ENCODE peak calls at places on chromosomes 3 and 15, in nine cellular contexts. E is fibroblast of pulmonary artery, X is fibroblast of lung, G is fibroblast of mammary gland, Q is cardiac fibroblast, T is cardiac muscle cell, L is thyroid gland, C is mucosa of descending colon, I is MM.1S. N is an unnamed sample.

GRCh38 chr3:114902691-114903101 is 244.4 kb downstream of the ZBTB20 start:
- DNase-seq in G (no peak), I (no peak), T (peak), C (no peak), L (peak), X (no peak), Q (no peak), E (no peak), N (no peak)

GRCh38 chr15:75089781-75090734 is 66.7 kb downstream of the PPCDC start:
- DNase-seq in I (no peak), E (peak), T (no peak), L (peak), X (no peak), Q (peak), G (no peak), C (no peak), N (no peak)

GRCh38 chr15:83284563-83285283 is at the start of gene BNC1:
- DNase-seq in L (no peak), X (no peak), Q (no peak), I (no peak), G (no peak), E (peak), C (no peak), T (peak), N (no peak)

GRCh38 chr15:93050648-93051047 is 38.4 kb downstream of the RGMA start:
- DNase-seq in T (no peak), Q (no peak), X (no peak), L (no peak), E (no peak), I (no peak), C (no peak), G (no peak), N (no peak)

GRCh38 chr3:3615533-3615932 is 183.7 kb upstream of the LRRN1 start:
- DNase-seq in T (no peak), X (no peak), Q (no peak), I (no peak), L (no peak), C (no peak), E (no peak), G (no peak), N (no peak)

GRCh38 chr3:156772588-156773206 is 53.5 kb upstream of the LEKR1 start:
- DNase-seq in G (peak), X (no peak), I (no peak), E (peak), L (peak), Q (peak), C (no peak), T (peak), N (no peak)

GRCh38 chr3:146968204-146968651 is 363.1 kb upstream of the PLSCR5 start:
- DNase-seq in E (peak), T (no peak), X (peak), C (no peak), I (no peak), Q (peak), G (peak), L (no peak), N (no peak)

GRCh38 chr15:66707310-66708160 is 5.5 kb downstream of the SMAD6 start:
- DNase-seq in G (peak), C (peak), X (peak), L (peak), T (peak), I (no peak), E (peak), Q (no peak), N (peak)

GRCh38 chr3:66413151-66413751 is 87.6 kb downstream of the LRIG1 start:
- DNase-seq in X (peak), I (no peak), T (no peak), C (no peak), L (no peak), E (peak), G (peak), Q (peak), N (no peak)

GRCh38 chr3:140470962-140471361 is 206.9 kb upstream of the TRIM42 start:
- DNase-seq in I (no peak), X (no peak), G (peak), L (no peak), Q (peak), C (no peak), T (no peak), E (no peak), N (no peak)

GRCh38 chr15:33649217-33649933 is 318.9 kb upstream of the CHRM5 start:
- DNase-seq in T (no peak), I (no peak), G (no peak), E (no peak), L (no peak), C (no peak), X (no peak), Q (no peak), N (no peak)

GRCh38 chr15:66723826-66724731 is 22.0 kb downstream of the SMAD6 start:
- DNase-seq in I (no peak), G (peak), L (no peak), Q (no peak), C (no peak), E (no peak), X (peak), T (no peak), N (no peak)

GRCh38 chr15:68518785-68519430 is 59.9 kb upstream of the CORO2B start:
- DNase-seq in G (no peak), L (no peak), X (no peak), E (no peak), Q (no peak), C (no peak), I (no peak), T (no peak), N (no peak)

GRCh38 chr15:58179741-58180381 is 41.7 kb downstream of the AQP9 start:
- DNase-seq in C (no peak), Q (peak), G (peak), L (no peak), E (peak), X (no peak), T (no peak), I (no peak), N (no peak)

GRCh38 chr3:60365360-60365759 is 885.9 kb downstream of the FHIT start:
- DNase-seq in E (peak), X (peak), L (no peak), C (no peak), I (no peak), T (no peak), Q (peak), G (peak), N (no peak)

GRCh38 chr15:84400017-84400740 is 164.6 kb downstream of the GOLGA6L4 start:
- DNase-seq in Q (no peak), X (no peak), G (no peak), L (no peak), I (no peak), C (no peak), E (no peak), T (no peak), N (no peak)

GRCh38 chr3:160451602-160452001 is 2.0 kb upstream of the TRIM59 start:
- DNase-seq in E (no peak), X (no peak), G (no peak), C (no peak), I (no peak), Q (peak), L (no peak), T (no peak), N (no peak)

GRCh38 chr3:14118400-14119165 is 6.1 kb downstream of the CHCHD4 start:
- DNase-seq in G (peak), X (peak), C (no peak), I (no peak), Q (peak), L (no peak), E (peak), T (no peak), N (no peak)

GRCh38 chr15:76312540-76313174 is 1.4 kb upstream of the ETFA start:
- DNase-seq in X (no peak), T (no peak), Q (peak), G (peak), L (no peak), E (peak), I (no peak), C (peak), N (no peak)

GRCh38 chr15:95930659-95931375 is 399.7 kb upstream of the NR2F2 start:
- DNase-seq in X (no peak), Q (no peak), C (no peak), G (no peak), T (no peak), L (no peak), I (no peak), E (no peak), N (peak)

GRCh38 chr15:25780479-25781255 is 82.5 kb downstream of the ATP10A start:
- DNase-seq in I (no peak), L (no peak), C (no peak), T (no peak), G (no peak), E (no peak), X (no peak), Q (no peak), N (no peak)

DNA sequence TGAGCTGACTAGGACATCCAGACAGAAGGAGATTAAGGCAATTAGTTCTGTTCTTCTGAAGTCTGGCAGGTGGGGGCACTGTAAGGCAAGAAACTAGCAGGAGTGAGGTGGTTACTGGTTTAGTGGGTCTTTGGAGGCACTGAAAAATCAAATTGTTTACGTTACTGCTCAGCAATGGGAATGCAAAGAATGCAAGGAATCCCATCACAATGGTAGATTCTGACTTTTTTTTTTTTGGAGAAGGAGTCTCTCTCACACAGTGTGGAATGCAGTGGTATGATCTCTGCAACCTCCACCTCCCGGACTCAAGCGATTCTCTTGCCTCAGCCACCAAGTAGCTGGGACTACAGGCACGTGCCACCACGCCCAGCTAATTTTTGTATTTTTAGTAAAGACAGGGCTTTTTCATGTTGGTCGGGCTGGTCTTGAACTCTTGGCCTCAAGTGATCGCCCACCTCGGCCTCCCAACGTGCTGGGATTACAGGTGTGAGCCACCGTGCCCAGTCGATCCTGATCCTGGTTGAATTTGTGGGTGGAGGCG is 16.4 kb downstream of the FAM107A start:
- DNase-seq in G (peak), E (peak), C (no peak), X (peak), L (peak), T (peak), Q (peak), I (no peak), N (peak)
- TF ChIP-seq CTCF in G (peak), E (peak), C (no peak), X (peak), L (peak), T (peak), Q (peak), I (no peak), N (peak)

GRCh38 chr3:148090156-148090555 is 607.5 kb upstream of the AGTR1 start:
- DNase-seq in Q (no peak), L (no peak), G (no peak), C (no peak), X (no peak), E (no peak), I (no peak), T (no peak), N (no peak)

GRCh38 chr3:148087601-148088371 is 609.9 kb upstream of the AGTR1 start:
- DNase-seq in C (no peak), T (no peak), L (no peak), Q (no peak), X (no peak), G (no peak), I (no peak), E (no peak), N (no peak)

GRCh38 chr3:148089171-148089570 is 608.5 kb upstream of the AGTR1 start:
- DNase-seq in X (no peak), G (no peak), C (no peak), I (peak), E (no peak), T (no peak), L (no peak), Q (no peak), N (no peak)

GRCh38 chr3:148092624-148093194 is 605.0 kb upstream of the AGTR1 start:
- DNase-seq in Q (no peak), E (no peak), X (no peak), L (no peak), C (no peak), G (no peak), I (no peak), T (no peak), N (no peak)

GRCh38 chr3:148093758-148094157 is 603.9 kb upstream of the AGTR1 start:
- DNase-seq in X (no peak), Q (no peak), C (no peak), I (no peak), E (no peak), G (no peak), T (no peak), L (no peak), N (no peak)
- H3K4me3 ChIP-seq in X (no peak), Q (no peak), C (no peak), I (no peak), E (no peak), G (no peak), T (no peak), L (no peak), N (no peak)

GRCh38 chr3:183161552-183162345 is 785 bp downstream of the LAMP3 start:
- DNase-seq in I (peak), E (no peak), C (peak), Q (no peak), T (peak), L (peak), X (peak), G (no peak), N (no peak)
- TF ChIP-seq CTCF in I (peak), E (no peak), C (no peak), Q (no peak), T (no peak), L (no peak), X (no peak), G (no peak), N (no peak)

DNA sequence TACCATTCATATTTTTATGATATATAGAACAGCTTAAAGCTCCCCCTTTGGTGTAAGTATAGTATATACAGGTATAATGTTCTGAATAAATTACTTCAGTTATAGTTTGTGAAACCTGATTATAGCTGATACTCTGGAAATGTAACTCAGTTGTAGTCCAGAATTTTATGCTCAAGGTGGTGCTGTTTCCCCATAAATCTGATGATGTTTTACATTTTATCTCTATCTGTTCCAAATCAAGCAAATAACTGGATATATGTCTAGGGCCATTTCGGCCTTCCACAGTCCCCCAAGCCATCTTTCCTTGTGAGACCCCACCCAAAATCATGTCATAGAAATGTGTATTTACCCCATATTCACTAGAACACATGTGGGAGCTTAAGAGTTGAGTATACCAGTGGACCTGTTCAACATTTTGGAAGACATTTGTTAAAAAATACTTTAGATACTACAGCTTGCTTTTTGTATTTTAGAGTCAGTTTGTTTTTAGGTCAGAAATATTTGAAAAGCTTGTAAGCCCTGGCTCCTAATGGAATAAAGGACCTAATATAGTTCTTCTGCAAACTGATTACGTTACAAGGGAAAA is 107.1 kb downstream of the ATG7 start:
- DNase-seq in L (no peak), Q (peak), C (peak), G (peak), I (peak), E (peak), X (peak), T (peak), N (no peak)
- H3K4me3 ChIP-seq in L (no peak), Q (no peak), C (no peak), G (no peak), I (no peak), E (no peak), X (no peak), T (no peak), N (no peak)

GRCh38 chr15:51183076-51183475 is 88.4 kb upstream of the TNFAIP8L3 start:
- DNase-seq in T (no peak), Q (no peak), L (no peak), I (no peak), E (no peak), X (no peak), G (no peak), C (no peak), N (no peak)
- TF ChIP-seq CTCF in T (no peak), Q (no peak), L (no peak), I (no peak), E (no peak), X (no peak), G (no peak), C (no peak), N (no peak)

DNA sequence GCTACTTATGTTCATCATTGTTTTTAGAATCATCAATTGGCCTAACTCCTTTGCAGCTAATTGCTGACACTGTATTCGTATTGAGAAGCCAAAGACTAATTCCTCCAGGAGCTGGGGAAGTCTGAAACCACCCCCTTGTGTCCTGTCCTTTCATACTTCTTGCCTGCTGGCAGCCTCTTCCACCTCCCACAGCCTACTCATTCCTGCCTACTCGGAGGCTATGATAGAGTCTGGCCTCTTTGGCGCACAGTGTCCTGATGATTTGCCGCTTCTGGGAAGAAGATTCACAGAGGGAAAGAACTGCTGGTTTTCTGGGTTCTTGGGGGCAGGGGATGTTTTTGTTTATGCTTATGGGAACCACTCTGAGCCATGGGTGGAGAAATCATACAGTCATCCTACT is 21.9 kb upstream of the SCAANT1 start:
- DNase-seq in C (no peak), X (no peak), G (peak), Q (peak), L (no peak), I (no peak), E (no peak), T (no peak), N (no peak)
- H3K4me3 ChIP-seq in C (no peak), X (no peak), G (no peak), Q (no peak), L (no peak), I (no peak), E (no peak), T (no peak), N (no peak)

GRCh38 chr15:70569718-70570231 is 193.6 kb downstream of the UACA start:
- DNase-seq in C (no peak), E (peak), Q (peak), T (no peak), L (no peak), I (no peak), X (no peak), G (no peak), N (no peak)
- TF ChIP-seq CTCF in C (no peak), E (no peak), Q (no peak), T (no peak), L (no peak), I (no peak), X (no peak), G (no peak), N (no peak)

GRCh38 chr15:73927003-73927475 is 777 bp downstream of the LOXL1 start:
- DNase-seq in I (no peak), T (peak), G (no peak), L (peak), Q (no peak), C (peak), X (no peak), E (no peak), N (no peak)
- H3K4me3 ChIP-seq in I (no peak), T (peak), G (peak), L (peak), Q (peak), C (no peak), X (peak), E (peak), N (peak)